ENCODE peak calls at places on chromosomes 3 and 15, in seven cellular contexts. I, D, H, T, L, S and B are unnamed samples.

GRCh38 chr3:159260049-159260662 is 458.3 kb downstream of the MFSD1 start:
- DNase-seq in I (peak; percentile 88), D (peak; percentile 26), H (peak; percentile 88), T (peak; percentile 81), L (peak; percentile 74), S (peak; percentile 68), B (peak; percentile 38)

GRCh38 chr15:65044724-65045481 is at the start of gene SLC51B:
- DNase-seq in I (no peak), D (no peak), H (no peak), T (no peak), L (peak; percentile 18), S (no peak), B (peak; percentile 91)

GRCh38 chr3:195700319-195700718 is 20.5 kb upstream of the MUC20 start:
- DNase-seq in I (no peak), D (no peak), H (no peak), T (no peak), L (no peak), S (no peak), B (no peak)

GRCh38 chr15:96869122-96869521 is 538.6 kb downstream of the NR2F2 start:
- DNase-seq in I (no peak), D (no peak), H (no peak), T (no peak), L (peak; percentile 41), S (no peak), B (no peak)

GRCh38 chr3:64651791-64652241 is 36.0 kb downstream of the ADAMTS9 start:
- DNase-seq in I (peak; percentile 55), D (no peak), H (peak; percentile 80), T (no peak), L (no peak), S (no peak), B (no peak)

GRCh38 chr3:9646800-9647152 is 2.5 kb upstream of the MTMR14 start:
- DNase-seq in I (no peak), D (no peak), H (no peak), T (no peak), L (no peak), S (no peak), B (no peak)

GRCh38 chr3:38343797-38344594 is 2.6 kb upstream of the XYLB start:
- DNase-seq in I (no peak), D (no peak), H (peak; percentile 4), T (peak; percentile 51), L (no peak), S (no peak), B (no peak)

GRCh38 chr3:16060358-16060852 is 114.1 kb upstream of the GALNT15 start:
- DNase-seq in I (peak; percentile 99), D (no peak), H (peak; percentile 100), T (no peak), L (peak; percentile 96), S (peak; percentile 99), B (peak; percentile 80)

GRCh38 chr3:149566296-149566945 is 91.4 kb downstream of the WWTR1 start:
- DNase-seq in I (peak; percentile 75), D (no peak), H (peak; percentile 82), T (no peak), L (no peak), S (no peak), B (no peak)

GRCh38 chr15:90184786-90185704 is 16.1 kb upstream of the SEMA4B start:
- DNase-seq in I (peak; percentile 65), D (peak; percentile 77), H (peak; percentile 10), T (peak; percentile 91), L (peak; percentile 64), S (no peak), B (peak; percentile 67)

GRCh38 chr3:46375814-46376213 is 5.1 kb downstream of the CCR5 start:
- DNase-seq in I (no peak), D (no peak), H (no peak), T (no peak), L (no peak), S (no peak), B (no peak)

GRCh38 chr3:171783086-171783485 is 27.2 kb downstream of the PLD1 start:
- DNase-seq in I (peak; percentile 51), D (no peak), H (peak; percentile 52), T (no peak), L (peak; percentile 47), S (no peak), B (no peak)

DNA sequence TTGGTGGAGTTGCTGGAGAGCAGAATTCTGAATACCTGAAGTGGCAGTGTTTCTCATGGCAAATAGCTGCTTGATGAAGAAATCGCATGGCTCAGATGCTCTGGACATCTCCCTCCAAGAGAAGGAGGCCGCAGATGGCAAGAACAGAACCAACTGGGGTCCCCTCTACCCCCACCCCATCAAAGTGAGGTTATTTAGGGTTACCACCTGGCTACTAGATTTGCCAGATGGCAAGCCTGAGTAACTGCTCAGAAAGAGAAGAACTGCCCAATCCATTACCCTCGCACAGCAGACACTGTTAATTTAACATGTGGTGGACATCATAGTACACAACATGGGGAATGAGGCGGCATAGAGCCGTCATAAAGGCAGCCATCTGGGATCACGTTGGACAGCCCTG is 30.5 kb upstream of the LIPC start:
- DNase-seq in I (no peak), D (no peak), H (no peak), T (no peak), L (no peak), S (no peak), B (no peak)
- H3K4me3 ChIP-seq in I (no peak overlapping the region), D (no peak overlapping the region), H (no peak overlapping the region), T (no peak overlapping the region), L (no peak overlapping the region), S (no peak overlapping the region), B (no peak overlapping the region)

GRCh38 chr3:129633751-129634481 is 27.4 kb upstream of the PLXND1 start:
- DNase-seq in I (no peak), D (no peak), H (no peak), T (no peak), L (peak; percentile 29), S (no peak), B (no peak)

GRCh38 chr3:129632556-129632955 is 26.1 kb upstream of the PLXND1 start:
- DNase-seq in I (no peak), D (no peak), H (no peak), T (no peak), L (no peak), S (no peak), B (no peak)

GRCh38 chr3:129632056-129632455 is 25.6 kb upstream of the PLXND1 start:
- DNase-seq in I (no peak), D (no peak), H (no peak), T (no peak), L (no peak), S (no peak), B (no peak)

GRCh38 chr3:129636082-129636481 is 29.6 kb upstream of the PLXND1 start:
- DNase-seq in I (no peak), D (no peak), H (no peak), T (no peak), L (no peak), S (no peak), B (no peak)

GRCh38 chr3:129632977-129633376 is 26.5 kb upstream of the PLXND1 start:
- DNase-seq in I (no peak), D (no peak), H (no peak), T (no peak), L (no peak), S (no peak), B (no peak)
- H3K4me3 ChIP-seq in I (no peak overlapping the region), D (no peak overlapping the region), H (no peak overlapping the region), T (no peak overlapping the region), L (no peak overlapping the region), S (no peak overlapping the region), B (no peak overlapping the region)

DNA sequence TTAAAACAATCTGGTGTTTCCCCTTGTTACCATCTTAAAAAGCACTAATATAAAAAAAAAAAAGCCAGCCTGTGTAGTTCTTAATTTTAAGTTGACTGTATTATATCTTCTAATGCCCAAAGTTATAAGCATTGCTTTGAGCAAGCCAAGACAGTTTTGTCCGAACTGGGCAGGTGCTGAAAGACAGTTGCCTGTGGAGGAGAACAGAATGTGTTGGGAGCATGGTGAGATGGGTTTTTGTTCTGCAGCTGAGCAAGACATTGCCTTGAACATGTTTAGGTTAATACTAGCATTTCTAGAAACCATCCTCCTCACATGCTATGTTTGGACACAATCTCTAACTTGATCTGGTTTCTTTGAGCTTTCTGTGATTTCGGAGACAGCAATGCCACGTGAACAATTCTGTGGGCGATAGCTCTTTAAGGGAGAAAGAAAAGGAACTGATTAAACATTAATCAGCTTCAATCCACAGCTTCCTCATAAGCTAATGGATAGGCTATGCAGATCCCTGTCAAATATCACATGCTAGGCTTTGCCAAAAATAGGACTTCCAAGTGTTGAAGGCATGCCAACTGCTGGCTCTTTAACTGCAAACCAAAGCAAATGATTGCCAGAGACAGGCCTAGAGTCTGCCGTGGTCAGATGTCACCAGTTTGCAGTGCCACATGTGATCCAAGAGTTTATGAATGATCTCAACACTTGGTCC is 428.0 kb downstream of the ROBO2 start:
- DNase-seq in I (peak; percentile 7), D (no peak), H (peak; percentile 12), T (no peak), L (no peak), S (no peak), B (no peak)
- H3K4me3 ChIP-seq in I (no peak overlapping the region), D (no peak overlapping the region), H (no peak overlapping the region), T (no peak overlapping the region), L (no peak overlapping the region), S (no peak overlapping the region), B (no peak overlapping the region)

GRCh38 chr3:137767146-137768020 is 3.3 kb downstream of the SOX14 start:
- DNase-seq in I (no peak), D (no peak), H (no peak), T (no peak), L (no peak), S (no peak), B (no peak)
- H3K4me3 ChIP-seq in I (peak overlapping the region; percentile 64), D (peak overlapping the region; percentile 15), H (peak overlapping the region; percentile 53), T (no peak overlapping the region), L (no peak overlapping the region), S (no peak overlapping the region), B (no peak overlapping the region)

GRCh38 chr3:2544212-2544611 is 445.5 kb downstream of the CNTN4 start:
- DNase-seq in I (no peak), D (no peak), H (no peak), T (no peak), L (no peak), S (no peak), B (no peak)

GRCh38 chr3:2540115-2540514 is 441.4 kb downstream of the CNTN4 start:
- DNase-seq in I (no peak), D (no peak), H (no peak), T (no peak), L (no peak), S (no peak), B (no peak)

GRCh38 chr3:2547049-2547448 is 448.4 kb downstream of the CNTN4 start:
- DNase-seq in I (no peak), D (no peak), H (no peak), T (no peak), L (no peak), S (no peak), B (no peak)

GRCh38 chr3:2544718-2545117 is 446.1 kb downstream of the CNTN4 start:
- DNase-seq in I (no peak), D (no peak), H (no peak), T (no peak), L (no peak), S (no peak), B (no peak)

DNA sequence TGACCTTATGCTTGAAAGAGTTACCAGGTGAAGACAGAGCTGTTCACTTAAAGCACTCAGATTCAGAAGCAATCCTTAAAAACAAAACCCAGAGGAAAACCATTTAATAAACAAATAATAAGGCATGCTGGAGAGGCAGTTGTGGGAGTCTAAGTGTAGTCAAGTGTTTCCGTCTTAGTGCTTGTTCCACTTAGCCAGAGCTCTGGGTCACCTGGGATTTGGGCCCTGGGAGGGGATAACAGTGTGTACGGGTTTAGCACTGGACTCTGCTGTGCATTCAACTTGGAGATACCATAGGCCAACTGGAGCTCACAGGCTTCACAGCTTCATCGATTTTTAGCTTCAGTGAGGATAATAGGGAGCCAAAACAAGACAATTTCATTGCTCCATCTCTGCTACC is 444.6 kb downstream of the CNTN4 start:
- DNase-seq in I (no peak), D (no peak), H (no peak), T (no peak), L (no peak), S (no peak), B (no peak)
- H3K4me3 ChIP-seq in I (no peak overlapping the region), D (no peak overlapping the region), H (no peak overlapping the region), T (no peak overlapping the region), L (no peak overlapping the region), S (no peak overlapping the region), B (no peak overlapping the region)